ENCODE peak calls at places on chromosomes 2 and 18, in seven cellular contexts. D is NCI-H2081, P is AG04450, N is islet precursor cell, W is AG20443, T is T-helper 17 cell, S is WTC11. F is an unnamed sample.

GRCh38 chr18:11906181-11906580 is 1.9 kb downstream of the MPPE1 start:
- DNase-seq in D (no peak), P (no peak), N (no peak), W (no peak), T (no peak), S (no peak), F (no peak)

GRCh38 chr2:215531284-215531683 is 95.4 kb upstream of the FN1 start:
- DNase-seq in D (no peak), P (no peak), N (no peak), W (peak; percentile 25), T (no peak), S (no peak), F (no peak)

GRCh38 chr2:207434903-207435302 is 94.9 kb upstream of the CREB1 start:
- DNase-seq in D (peak; percentile 2), P (no peak), N (no peak), W (no peak), T (no peak), S (no peak), F (no peak)

GRCh38 chr18:24674236-24675004 is 214.0 kb downstream of the HRH4 start:
- DNase-seq in D (no peak), P (no peak), N (no peak), W (no peak), T (no peak), S (no peak), F (no peak)

GRCh38 chr2:1673160-1673944 is 71.0 kb downstream of the PXDN start:
- DNase-seq in D (no peak), P (no peak), N (no peak), W (no peak), T (no peak), S (no peak), F (no peak)

GRCh38 chr2:96631804-96632435 is 6.2 kb downstream of the KANSL3 start:
- DNase-seq in D (no peak), P (peak; percentile 50), N (no peak), W (no peak), T (no peak), S (no peak), F (no peak)

GRCh38 chr2:199704358-199705238 is 146.4 kb downstream of the FTCDNL1 start:
- DNase-seq in D (peak; percentile 30), P (no peak), N (peak; percentile 58), W (peak; percentile 57), T (no peak), S (peak; percentile 57), F (no peak)

GRCh38 chr2:17625446-17625845 is 85.0 kb downstream of the VSNL1 start:
- DNase-seq in D (no peak), P (no peak), N (peak; percentile 45), W (no peak), T (no peak), S (no peak), F (no peak)

GRCh38 chr2:68766378-68766845 is 31.8 kb downstream of the ARHGAP25 start:
- DNase-seq in D (no peak), P (no peak), N (peak; percentile 64), W (no peak), T (peak; percentile 44), S (no peak), F (peak; percentile 83)

F was measured in left lung.